ENCODE peak calls at places on chromosomes 1 and 21, in nine cellular contexts. One of them, this sample, is unnamed.

GRCh38 chr1:203368624-203369451 is 17.9 kb upstream of the FMOD start:
- DNase-seq in B cell: no peak
- DNase-seq in AG09319: peak
- DNase-seq in astrocyte of the spinal cord: no peak
- DNase-seq in neural crest cell: no peak
- DNase-seq in fibroblast of lung: peak
- DNase-seq in upper lobe of left lung: no peak
- DNase-seq in Calu3: no peak
- DNase-seq in GM10248: no peak
- DNase-seq in this sample: no peak

GRCh38 chr1:168391759-168392681 is 111.3 kb downstream of the TBX19 start:
- DNase-seq in B cell: no peak
- DNase-seq in AG09319: no peak
- DNase-seq in astrocyte of the spinal cord: no peak
- DNase-seq in neural crest cell: no peak
- DNase-seq in fibroblast of lung: peak
- DNase-seq in upper lobe of left lung: no peak
- DNase-seq in Calu3: peak
- DNase-seq in GM10248: no peak
- DNase-seq in this sample: no peak

GRCh38 chr1:20721117-20722061 is 3.6 kb upstream of the KIF17 start:
- DNase-seq in B cell: no peak
- DNase-seq in AG09319: no peak
- DNase-seq in astrocyte of the spinal cord: no peak
- DNase-seq in neural crest cell: no peak
- DNase-seq in fibroblast of lung: no peak
- DNase-seq in upper lobe of left lung: peak
- DNase-seq in Calu3: no peak
- DNase-seq in GM10248: no peak
- DNase-seq in this sample: no peak

GRCh38 chr1:222634180-222635013 is 16.5 kb downstream of the MIA3 start:
- DNase-seq in B cell: peak
- DNase-seq in AG09319: peak
- DNase-seq in astrocyte of the spinal cord: peak
- DNase-seq in neural crest cell: peak
- DNase-seq in fibroblast of lung: peak
- DNase-seq in upper lobe of left lung: no peak
- DNase-seq in Calu3: peak
- DNase-seq in GM10248: peak
- DNase-seq in this sample: peak

GRCh38 chr21:17780539-17780938 is 38.6 kb downstream of the C21orf91 start:
- DNase-seq in B cell: no peak
- DNase-seq in AG09319: no peak
- DNase-seq in astrocyte of the spinal cord: no peak
- DNase-seq in neural crest cell: no peak
- DNase-seq in fibroblast of lung: peak
- DNase-seq in upper lobe of left lung: no peak
- DNase-seq in Calu3: no peak
- DNase-seq in GM10248: peak
- DNase-seq in this sample: peak

GRCh38 chr1:221101792-221102191 is 222.5 kb downstream of the HLX start:
- DNase-seq in B cell: no peak
- DNase-seq in AG09319: peak
- DNase-seq in astrocyte of the spinal cord: peak
- DNase-seq in neural crest cell: no peak
- DNase-seq in fibroblast of lung: peak
- DNase-seq in upper lobe of left lung: no peak
- DNase-seq in Calu3: no peak
- DNase-seq in GM10248: no peak
- DNase-seq in this sample: no peak

GRCh38 chr1:83015163-83015562 is 983.8 kb downstream of the TTLL7 start:
- DNase-seq in B cell: no peak
- DNase-seq in AG09319: no peak
- DNase-seq in astrocyte of the spinal cord: no peak
- DNase-seq in neural crest cell: no peak
- DNase-seq in fibroblast of lung: no peak
- DNase-seq in upper lobe of left lung: no peak
- DNase-seq in Calu3: no peak
- DNase-seq in GM10248: no peak
- DNase-seq in this sample: no peak

GRCh38 chr1:27806758-27807157 is 23.8 kb upstream of the PPP1R8 start:
- DNase-seq in B cell: no peak
- DNase-seq in AG09319: no peak
- DNase-seq in astrocyte of the spinal cord: no peak
- DNase-seq in neural crest cell: no peak
- DNase-seq in fibroblast of lung: no peak
- DNase-seq in upper lobe of left lung: no peak
- DNase-seq in Calu3: no peak
- DNase-seq in GM10248: no peak
- DNase-seq in this sample: no peak

GRCh38 chr21:32978346-32979270 is 47.1 kb upstream of the OLIG2 start:
- DNase-seq in B cell: no peak
- DNase-seq in AG09319: no peak
- DNase-seq in astrocyte of the spinal cord: no peak
- DNase-seq in neural crest cell: peak
- DNase-seq in fibroblast of lung: no peak
- DNase-seq in upper lobe of left lung: peak
- DNase-seq in Calu3: no peak
- DNase-seq in GM10248: no peak
- DNase-seq in this sample: no peak

GRCh38 chr1:112840631-112841624 is 115.1 kb downstream of the SLC16A1 start:
- DNase-seq in B cell: peak
- DNase-seq in AG09319: no peak
- DNase-seq in astrocyte of the spinal cord: no peak
- DNase-seq in neural crest cell: no peak
- DNase-seq in fibroblast of lung: peak
- DNase-seq in upper lobe of left lung: no peak
- DNase-seq in Calu3: no peak
- DNase-seq in GM10248: peak
- DNase-seq in this sample: no peak

GRCh38 chr1:60923287-60924110 is 158.9 kb upstream of the NFIA start:
- DNase-seq in B cell: no peak
- DNase-seq in AG09319: no peak
- DNase-seq in astrocyte of the spinal cord: no peak
- DNase-seq in neural crest cell: no peak
- DNase-seq in fibroblast of lung: no peak
- DNase-seq in upper lobe of left lung: no peak
- DNase-seq in Calu3: no peak
- DNase-seq in GM10248: no peak
- DNase-seq in this sample: no peak

GRCh38 chr1:119336738-119337315 is 31.8 kb upstream of the HAO2 start:
- DNase-seq in B cell: no peak
- DNase-seq in AG09319: no peak
- DNase-seq in astrocyte of the spinal cord: no peak
- DNase-seq in neural crest cell: no peak
- DNase-seq in fibroblast of lung: no peak
- DNase-seq in upper lobe of left lung: no peak
- DNase-seq in Calu3: no peak
- DNase-seq in GM10248: no peak
- DNase-seq in this sample: no peak

GRCh38 chr1:203461717-203462116 is 13.9 kb upstream of the PRELP start:
- DNase-seq in B cell: no peak
- DNase-seq in AG09319: no peak
- DNase-seq in astrocyte of the spinal cord: no peak
- DNase-seq in neural crest cell: no peak
- DNase-seq in fibroblast of lung: no peak
- DNase-seq in upper lobe of left lung: no peak
- DNase-seq in Calu3: no peak
- DNase-seq in GM10248: no peak
- DNase-seq in this sample: no peak

GRCh38 chr1:243731974-243732373 is 118.1 kb downstream of the AKT3 start:
- DNase-seq in B cell: no peak
- DNase-seq in AG09319: no peak
- DNase-seq in astrocyte of the spinal cord: peak
- DNase-seq in neural crest cell: no peak
- DNase-seq in fibroblast of lung: peak
- DNase-seq in upper lobe of left lung: no peak
- DNase-seq in Calu3: peak
- DNase-seq in GM10248: no peak
- DNase-seq in this sample: no peak

GRCh38 chr21:9735421-9735961 is 785.9 kb upstream of the TPTE start:
- DNase-seq in B cell: no peak
- DNase-seq in AG09319: no peak
- DNase-seq in astrocyte of the spinal cord: no peak
- DNase-seq in neural crest cell: no peak
- DNase-seq in fibroblast of lung: no peak
- DNase-seq in upper lobe of left lung: peak
- DNase-seq in Calu3: no peak
- DNase-seq in GM10248: no peak
- DNase-seq in this sample: no peak

DNA sequence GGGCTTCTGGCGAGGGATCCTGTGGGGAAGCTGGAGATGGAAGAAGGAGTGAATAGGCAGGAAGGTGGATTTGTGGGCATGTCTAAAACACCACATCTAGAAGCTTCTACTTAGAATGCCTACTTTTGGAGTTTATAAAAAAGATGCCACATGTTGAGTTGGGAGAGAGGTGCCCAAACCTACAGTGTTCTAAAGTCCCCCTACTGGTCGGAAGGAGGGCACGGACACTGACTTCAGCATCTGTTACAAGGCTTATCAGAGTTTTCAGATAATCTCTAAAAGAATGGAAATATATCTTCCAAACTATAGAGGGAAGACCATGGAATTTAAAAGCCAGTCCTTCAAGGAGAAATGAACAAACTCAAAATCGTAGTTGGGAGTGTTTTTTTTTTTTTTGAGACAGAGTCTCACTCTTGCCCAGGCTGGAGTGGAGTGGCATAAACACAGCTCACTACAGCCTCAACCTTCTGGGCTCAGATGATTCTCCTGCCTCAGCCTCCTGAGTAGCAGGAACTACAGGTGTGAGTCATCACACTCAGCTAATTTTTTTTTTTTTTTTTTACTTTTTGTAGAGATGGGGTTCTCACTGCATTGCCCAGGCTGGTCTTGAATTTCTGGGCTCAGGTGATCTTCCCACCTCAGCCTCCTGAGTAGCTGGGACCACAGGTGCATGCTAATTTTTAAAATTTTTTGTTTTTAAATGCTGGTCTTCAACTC is 14.8 kb downstream of the IBA57 start:
- DNase-seq in B cell: no peak
- DNase-seq in AG09319: no peak
- DNase-seq in astrocyte of the spinal cord: no peak
- DNase-seq in neural crest cell: no peak
- DNase-seq in fibroblast of lung: no peak
- DNase-seq in upper lobe of left lung: no peak
- DNase-seq in Calu3: no peak
- DNase-seq in GM10248: no peak
- DNase-seq in this sample: no peak
- TF ChIP-seq CTCF in B cell: peak
- TF ChIP-seq CTCF in AG09319: peak
- TF ChIP-seq CTCF in astrocyte of the spinal cord: peak
- TF ChIP-seq CTCF in neural crest cell: peak
- TF ChIP-seq CTCF in fibroblast of lung: peak
- TF ChIP-seq CTCF in upper lobe of left lung: peak
- TF ChIP-seq CTCF in Calu3: no peak
- TF ChIP-seq CTCF in GM10248: peak
- TF ChIP-seq CTCF in this sample: no peak

GRCh38 chr1:197066719-197067456 is at the start of gene F13B:
- DNase-seq in B cell: no peak
- DNase-seq in AG09319: no peak
- DNase-seq in astrocyte of the spinal cord: no peak
- DNase-seq in neural crest cell: no peak
- DNase-seq in fibroblast of lung: no peak
- DNase-seq in upper lobe of left lung: no peak
- DNase-seq in Calu3: no peak
- DNase-seq in GM10248: no peak
- DNase-seq in this sample: no peak
- TF ChIP-seq CTCF in B cell: no peak
- TF ChIP-seq CTCF in AG09319: no peak
- TF ChIP-seq CTCF in astrocyte of the spinal cord: no peak
- TF ChIP-seq CTCF in neural crest cell: no peak
- TF ChIP-seq CTCF in fibroblast of lung: no peak
- TF ChIP-seq CTCF in upper lobe of left lung: no peak
- TF ChIP-seq CTCF in Calu3: no peak
- TF ChIP-seq CTCF in GM10248: no peak
- TF ChIP-seq CTCF in this sample: no peak

DNA sequence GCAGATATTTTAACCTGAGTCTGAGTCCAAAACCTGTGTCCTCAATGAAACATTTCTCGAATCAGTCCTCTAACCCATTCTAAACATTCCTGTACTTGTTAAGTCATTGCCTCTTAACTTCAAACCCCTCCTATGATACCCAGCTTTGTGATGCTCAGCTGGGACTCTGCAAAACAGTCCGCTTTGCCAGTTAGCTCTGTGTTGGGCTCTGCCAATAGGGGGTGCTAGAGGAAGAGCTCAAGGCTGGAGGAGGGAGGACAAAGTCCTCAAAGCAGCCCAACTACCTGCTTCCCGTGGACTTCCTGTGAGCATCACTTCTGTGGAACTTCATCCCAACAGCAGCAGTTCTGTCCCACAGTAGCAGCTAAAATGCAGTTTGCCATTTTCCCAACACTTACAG is 38.1 kb upstream of the SYT14 start:
- DNase-seq in B cell: no peak
- DNase-seq in AG09319: no peak
- DNase-seq in astrocyte of the spinal cord: no peak
- DNase-seq in neural crest cell: no peak
- DNase-seq in fibroblast of lung: peak
- DNase-seq in upper lobe of left lung: no peak
- DNase-seq in Calu3: peak
- DNase-seq in GM10248: peak
- DNase-seq in this sample: peak
- TF ChIP-seq CTCF in B cell: no peak
- TF ChIP-seq CTCF in AG09319: peak
- TF ChIP-seq CTCF in astrocyte of the spinal cord: peak
- TF ChIP-seq CTCF in neural crest cell: peak
- TF ChIP-seq CTCF in fibroblast of lung: no peak
- TF ChIP-seq CTCF in upper lobe of left lung: no peak
- TF ChIP-seq CTCF in Calu3: peak
- TF ChIP-seq CTCF in GM10248: peak
- TF ChIP-seq CTCF in this sample: peak

GRCh38 chr21:45589686-45590245 is 47.5 kb upstream of the SLC19A1 start:
- DNase-seq in B cell: no peak
- DNase-seq in AG09319: no peak
- DNase-seq in astrocyte of the spinal cord: no peak
- DNase-seq in neural crest cell: no peak
- DNase-seq in fibroblast of lung: no peak
- DNase-seq in upper lobe of left lung: no peak
- DNase-seq in Calu3: no peak
- DNase-seq in GM10248: no peak
- DNase-seq in this sample: no peak

GRCh38 chr21:45591619-45592207 is 49.5 kb upstream of the SLC19A1 start:
- DNase-seq in B cell: no peak
- DNase-seq in AG09319: no peak
- DNase-seq in astrocyte of the spinal cord: no peak
- DNase-seq in neural crest cell: no peak
- DNase-seq in fibroblast of lung: no peak
- DNase-seq in upper lobe of left lung: no peak
- DNase-seq in Calu3: no peak
- DNase-seq in GM10248: no peak
- DNase-seq in this sample: no peak

GRCh38 chr21:45590246-45590725 is 48.0 kb upstream of the SLC19A1 start:
- DNase-seq in B cell: peak
- DNase-seq in AG09319: no peak
- DNase-seq in astrocyte of the spinal cord: peak
- DNase-seq in neural crest cell: peak
- DNase-seq in fibroblast of lung: peak
- DNase-seq in upper lobe of left lung: peak
- DNase-seq in Calu3: no peak
- DNase-seq in GM10248: peak
- DNase-seq in this sample: peak

GRCh38 chr21:45592208-45592619 is 50.0 kb upstream of the SLC19A1 start:
- DNase-seq in B cell: peak
- DNase-seq in AG09319: no peak
- DNase-seq in astrocyte of the spinal cord: no peak
- DNase-seq in neural crest cell: no peak
- DNase-seq in fibroblast of lung: no peak
- DNase-seq in upper lobe of left lung: no peak
- DNase-seq in Calu3: no peak
- DNase-seq in GM10248: peak
- DNase-seq in this sample: peak

GRCh38 chr21:45590726-45591618 is 48.7 kb upstream of the SLC19A1 start:
- DNase-seq in B cell: no peak
- DNase-seq in AG09319: no peak
- DNase-seq in astrocyte of the spinal cord: no peak
- DNase-seq in neural crest cell: no peak
- DNase-seq in fibroblast of lung: no peak
- DNase-seq in upper lobe of left lung: peak
- DNase-seq in Calu3: no peak
- DNase-seq in GM10248: peak
- DNase-seq in this sample: peak
- TF ChIP-seq CTCF in B cell: no peak
- TF ChIP-seq CTCF in AG09319: no peak
- TF ChIP-seq CTCF in astrocyte of the spinal cord: no peak
- TF ChIP-seq CTCF in neural crest cell: no peak
- TF ChIP-seq CTCF in fibroblast of lung: no peak
- TF ChIP-seq CTCF in upper lobe of left lung: no peak
- TF ChIP-seq CTCF in Calu3: no peak
- TF ChIP-seq CTCF in GM10248: no peak
- TF ChIP-seq CTCF in this sample: no peak

This sample was measured in GM13977.